ENCODE peak calls at places on chromosome 7, in five cellular contexts. G, Q, A, F and B are unnamed samples.

GRCh38 chr7:102279537-102280400 is 6.9 kb upstream of the SH2B2 start:
- DNase-seq in G (peak; percentile 34), Q (no peak), A (no peak), F (peak; percentile 60), B (peak; percentile 81)

GRCh38 chr7:30141405-30142045 is 6.7 kb downstream of the MTURN start:
- DNase-seq in G (no peak), Q (no peak), A (no peak), F (no peak), B (no peak)

GRCh38 chr7:1086588-1087461 is 1.1 kb upstream of the GPER1 start:
- DNase-seq in G (no peak), Q (peak; percentile 52), A (peak; percentile 28), F (peak; percentile 78), B (peak; percentile 98)

GRCh38 chr7:93164766-93165165 is 16.6 kb upstream of the SAMD9L start:
- DNase-seq in G (no peak), Q (no peak), A (no peak), F (no peak), B (no peak)

GRCh38 chr7:90345548-90346319 is 782 bp upstream of the GTPBP10 start:
- DNase-seq in G (no peak), Q (no peak), A (no peak), F (no peak), B (peak; percentile 2)

GRCh38 chr7:22229148-22229547 is 127.8 kb downstream of the RAPGEF5 start:
- DNase-seq in G (no peak), Q (no peak), A (no peak), F (no peak), B (no peak)

GRCh38 chr7:116592445-116592844 is 67.6 kb downstream of the CAV1 start:
- DNase-seq in G (no peak), Q (no peak), A (no peak), F (no peak), B (no peak)

GRCh38 chr7:51009716-51010496 is 227.2 kb upstream of the GRB10 start:
- DNase-seq in G (peak; percentile 36), Q (no peak), A (no peak), F (no peak), B (no peak)

GRCh38 chr7:22094413-22095304 is 149.0 kb upstream of the CDCA7L start:
- DNase-seq in G (no peak), Q (no peak), A (no peak), F (no peak), B (no peak)

GRCh38 chr7:3272691-3273141 is 28.3 kb upstream of the SDK1 start:
- DNase-seq in G (no peak), Q (peak; percentile 25), A (no peak), F (no peak), B (no peak)

GRCh38 chr7:132783824-132784223 is 207.6 kb upstream of the PLXNA4 start:
- DNase-seq in G (no peak), Q (no peak), A (no peak), F (no peak), B (no peak)